ENCODE peak calls at places on chromosome 9, in nine cellular contexts. L, E, O, M, U, X, V, S and B are unnamed samples.

GRCh38 chr9:78745996-78746395 is 449.1 kb downstream of the PSAT1 start:
- DNase-seq in L (no peak), E (no peak), O (no peak), U (no peak), S (no peak), V (no peak), X (no peak), M (no peak), B (no peak)

GRCh38 chr9:3762076-3762475 is 236.3 kb upstream of the RFX3 start:
- DNase-seq in U (no peak), X (no peak), E (no peak), O (no peak), V (no peak), S (no peak), L (no peak), M (no peak), B (no peak)

GRCh38 chr9:35798658-35799366 is 7.4 kb downstream of the NPR2 start:
- DNase-seq in X (peak; percentile 17), E (no peak), S (no peak), V (no peak), U (no peak), L (no peak), O (no peak), M (no peak), B (no peak)

GRCh38 chr9:98980291-98980690 is 36.6 kb downstream of the COL15A1 start:
- DNase-seq in L (no peak), S (no peak), M (no peak), E (no peak), V (no peak), X (no peak), O (no peak), U (no peak), B (no peak)

GRCh38 chr9:1052119-1052907 is 2.2 kb downstream of the DMRT2 start:
- DNase-seq in O (no peak), U (no peak), M (no peak), V (no peak), L (no peak), S (no peak), X (no peak), E (no peak), B (no peak)

GRCh38 chr9:108724122-108724521 is 131.7 kb downstream of the ACTL7B start:
- DNase-seq in E (no peak), V (no peak), S (no peak), L (no peak), M (no peak), O (no peak), U (no peak), X (no peak), B (no peak)

GRCh38 chr9:35135988-35136387 is 20.3 kb upstream of the ATOSB start:
- DNase-seq in U (no peak), V (no peak), X (no peak), L (no peak), E (no peak), S (no peak), M (no peak), O (no peak), B (no peak)

GRCh38 chr9:22203371-22204138 is 194.4 kb upstream of the CDKN2B start:
- DNase-seq in V (no peak), U (no peak), M (no peak), E (no peak), S (no peak), X (no peak), O (peak; percentile 70), L (no peak), B (no peak)

GRCh38 chr9:95088421-95089161 is 228.9 kb downstream of the FANCC start:
- DNase-seq in L (no peak), S (no peak), V (no peak), E (no peak), O (no peak), M (no peak), X (no peak), U (no peak), B (no peak)

GRCh38 chr9:126166291-126166690 is 160.3 kb upstream of the MVB12B start:
- DNase-seq in U (no peak), M (no peak), O (no peak), S (no peak), L (no peak), E (no peak), V (no peak), X (no peak), B (no peak)

GRCh38 chr9:38337095-38337494 is 55.4 kb upstream of the ALDH1B1 start:
- DNase-seq in V (no peak), U (no peak), X (no peak), E (no peak), L (no peak), M (no peak), O (no peak), S (no peak), B (no peak)

GRCh38 chr9:37732086-37732744 is 21.4 kb upstream of the TRMT10B start:
- DNase-seq in U (no peak), V (no peak), S (no peak), E (no peak), M (no peak), X (no peak), L (no peak), O (no peak), B (no peak)

GRCh38 chr9:5793812-5794211 is 39.1 kb downstream of the ERMP1 start:
- DNase-seq in M (no peak), S (no peak), V (no peak), E (no peak), U (no peak), O (no peak), X (no peak), L (no peak), B (no peak)

GRCh38 chr9:136697821-136698526 is 10.7 kb upstream of the AGPAT2 start:
- DNase-seq in L (peak; percentile 90), V (no peak), S (no peak), M (no peak), X (no peak), U (no peak), O (no peak), E (no peak), B (no peak)

GRCh38 chr9:21060919-21061561 is 16.7 kb downstream of the IFNB1 start:
- DNase-seq in S (no peak), M (no peak), O (peak; percentile 80), E (no peak), X (peak; percentile 57), L (no peak), U (no peak), V (no peak), B (no peak)

GRCh38 chr9:126663661-126664072 is 49.9 kb downstream of the LMX1B start:
- DNase-seq in V (no peak), M (no peak), X (no peak), O (no peak), U (no peak), L (no peak), S (no peak), E (no peak), B (no peak)

GRCh38 chr9:127523312-127523851 is 72.1 kb downstream of the LRSAM1 start:
- DNase-seq in L (no peak), O (peak; percentile 66), X (no peak), V (no peak), M (no peak), U (no peak), S (no peak), E (no peak), B (no peak)

GRCh38 chr9:110050925-110051355 is 157.0 kb downstream of the C9orf152 start:
- DNase-seq in M (no peak), U (no peak), L (no peak), V (no peak), O (peak; percentile 93), S (peak; percentile 81), X (peak; percentile 93), E (no peak), B (no peak)

GRCh38 chr9:75378036-75378435 is 289.7 kb downstream of the OSTF1 start:
- DNase-seq in V (no peak), M (no peak), O (peak; percentile 26), L (peak; percentile 8), S (no peak), U (no peak), X (no peak), E (no peak), B (no peak)

GRCh38 chr9:35490910-35491465 is 1.1 kb downstream of the RUSC2 start:
- DNase-seq in E (no peak), X (no peak), U (no peak), S (no peak), L (no peak), O (peak; percentile 20), M (no peak), V (no peak), B (no peak)

GRCh38 chr9:137074657-137075274 is 2.6 kb upstream of the UAP1L1 start:
- DNase-seq in V (no peak), L (no peak), X (no peak), U (no peak), O (no peak), E (no peak), M (no peak), S (no peak), B (no peak)

GRCh38 chr9:79687131-79687447 is 115.3 kb downstream of the TLE4 start:
- DNase-seq in X (no peak), M (no peak), U (no peak), S (no peak), E (no peak), O (peak; percentile 76), L (no peak), V (no peak), B (no peak)

GRCh38 chr9:83146325-83146724 is 83.4 kb upstream of the RASEF start:
- DNase-seq in X (no peak), V (no peak), E (no peak), O (no peak), L (no peak), M (no peak), S (no peak), U (no peak), B (no peak)

GRCh38 chr9:126617003-126617739 is 3.4 kb downstream of the LMX1B start:
- DNase-seq in V (no peak), L (no peak), S (no peak), U (no peak), E (no peak), O (no peak), X (no peak), M (no peak), B (no peak)

GRCh38 chr9:89372230-89372816 is 54.0 kb downstream of the SECISBP2 start:
- DNase-seq in E (peak; percentile 5), V (no peak), U (no peak), S (peak; percentile 34), X (no peak), L (no peak), O (no peak), M (no peak), B (no peak)

GRCh38 chr9:37999501-38000189 is 69.4 kb downstream of the SHB start:
- DNase-seq in X (no peak), S (no peak), U (no peak), E (no peak), V (no peak), O (no peak), M (no peak), L (no peak), B (no peak)

GRCh38 chr9:134371731-134372130 is 45.5 kb downstream of the RXRA start:
- DNase-seq in O (peak; percentile 79), U (no peak), X (no peak), L (no peak), M (no peak), V (no peak), S (no peak), E (no peak), B (no peak)

GRCh38 chr9:120393386-120394057 is 186.4 kb downstream of the CDK5RAP2 start:
- DNase-seq in V (no peak), O (peak; percentile 56), M (no peak), L (no peak), U (no peak), E (no peak), S (no peak), X (no peak), B (no peak)

GRCh38 chr9:16410601-16411285 is 459.7 kb downstream of the BNC2 start:
- DNase-seq in L (no peak), E (no peak), U (no peak), M (no peak), O (no peak), S (no peak), X (no peak), V (no peak), B (no peak)

GRCh38 chr9:4857163-4857562 is 64.4 kb downstream of the RCL1 start:
- DNase-seq in U (no peak), L (no peak), E (no peak), M (no peak), S (no peak), O (no peak), X (no peak), V (no peak), B (no peak)

GRCh38 chr9:130843049-130843908 is 8.2 kb downstream of the ABL1 start:
- DNase-seq in X (no peak), V (no peak), E (no peak), M (no peak), U (no peak), O (no peak), L (no peak), S (no peak), B (no peak)